ENCODE peak calls at places on chromosomes 7 and 10, in five cellular contexts. E, T, X, Q and R are unnamed samples.

GRCh38 chr10:84118395-84119006 is 20.8 kb upstream of the GHITM start:
- DNase-seq in Q (no peak), E (no peak), T (no peak), X (no peak), R (no peak)

GRCh38 chr7:24229481-24230226 is 54.3 kb upstream of the NPY start:
- DNase-seq in X (no peak), E (no peak), T (no peak), Q (no peak), R (no peak)

GRCh38 chr10:30282226-30282625 is 66.9 kb downstream of the MTPAP start:
- DNase-seq in Q (no peak), E (no peak), X (no peak), T (no peak), R (no peak)

GRCh38 chr10:32326680-32327363 is 20.1 kb downstream of the EPC1 start:
- DNase-seq in Q (no peak), T (no peak), X (no peak), E (no peak), R (no peak)

GRCh38 chr7:101412976-101413375 is 50.3 kb downstream of the COL26A1 start:
- DNase-seq in E (no peak), Q (no peak), X (no peak), T (no peak), R (no peak)

GRCh38 chr7:31073486-31074383 is 21.6 kb downstream of the ADCYAP1R1 start:
- DNase-seq in Q (no peak), X (no peak), T (no peak), E (no peak), R (no peak)

GRCh38 chr7:156616269-156617202 is 24.0 kb upstream of the RNF32 start:
- DNase-seq in X (peak; percentile 70), Q (no peak), T (no peak), E (no peak), R (no peak)

GRCh38 chr10:121631296-121631695 is 33.1 kb upstream of the FGFR2 start:
- DNase-seq in Q (no peak), X (no peak), E (no peak), T (no peak), R (no peak)

GRCh38 chr7:33601884-33602283 is 303.5 kb upstream of the BMPER start:
- DNase-seq in T (no peak), E (no peak), Q (no peak), X (no peak), R (no peak)

GRCh38 chr10:115706482-115707076 is 566.4 kb downstream of the GFRA1 start:
- DNase-seq in X (no peak), E (no peak), T (no peak), Q (no peak), R (no peak)

GRCh38 chr10:112562803-112563663 is 116.0 kb downstream of the VTI1A start:
- DNase-seq in T (no peak), Q (no peak), X (no peak), E (no peak), R (no peak)

GRCh38 chr7:22730921-22731654 is 4.1 kb downstream of the IL6 start:
- DNase-seq in E (no peak), T (no peak), X (no peak), Q (no peak), R (no peak)

GRCh38 chr10:88209837-88210552 is 346.6 kb downstream of the PTEN start:
- DNase-seq in T (no peak), E (no peak), X (no peak), Q (no peak), R (no peak)

GRCh38 chr7:116669769-116670168 is 2.2 kb upstream of the MET start:
- DNase-seq in T (no peak), E (no peak), X (no peak), Q (no peak), R (no peak)

GRCh38 chr7:155803418-155804376 is 8.6 kb downstream of the SHH start:
- DNase-seq in Q (no peak), E (no peak), T (peak; percentile 78), X (peak; percentile 89), R (no peak)

GRCh38 chr7:8144856-8145255 is 117.1 kb downstream of the ICA1 start:
- DNase-seq in X (no peak), T (no peak), Q (no peak), E (no peak), R (no peak)

GRCh38 chr7:51012569-51013217 is 230.0 kb upstream of the GRB10 start:
- DNase-seq in E (no peak), X (no peak), T (no peak), Q (no peak), R (no peak)

GRCh38 chr7:157241631-157242030 is 95.2 kb upstream of the DNAJB6 start:
- DNase-seq in X (no peak), Q (no peak), T (no peak), E (no peak), R (no peak)

GRCh38 chr10:4902571-4903011 is 60.6 kb upstream of the AKR1C1 start:
- DNase-seq in X (no peak), T (no peak), Q (no peak), E (no peak), R (no peak)

GRCh38 chr10:77214799-77215198 is 422.8 kb downstream of the KCNMA1 start:
- DNase-seq in T (no peak), E (no peak), Q (no peak), X (no peak), R (no peak)